ENCODE peak calls at places on chromosomes 5 and 9, in four cellular contexts. One of them, this sample, is unnamed.

GRCh38 chr5:151121095-151121494 is 36.5 kb downstream of the ANXA6 start:
- ATAC-seq in HCT116: no peak
- ATAC-seq in upper lobe of right lung: no peak
- ATAC-seq in activated CD8-positive, alpha-beta memory T cell treated with anti-CD3 and anti-CD28 coated beads, Interleukin-2, amount 10 ng/mL, durations not matched to agents 7 days and 5 days: no peak
- ATAC-seq in this sample: no peak

GRCh38 chr9:107789001-107789710 is 299.6 kb upstream of the KLF4 start:
- ATAC-seq in HCT116: no peak
- ATAC-seq in upper lobe of right lung: no peak
- ATAC-seq in activated CD8-positive, alpha-beta memory T cell treated with anti-CD3 and anti-CD28 coated beads, Interleukin-2, amount 10 ng/mL, durations not matched to agents 7 days and 5 days: no peak
- ATAC-seq in this sample: peak; percentile 22

GRCh38 chr5:44935262-44935661 is 126.5 kb downstream of the MRPS30 start:
- ATAC-seq in HCT116: peak; percentile 77
- ATAC-seq in upper lobe of right lung: no peak
- ATAC-seq in activated CD8-positive, alpha-beta memory T cell treated with anti-CD3 and anti-CD28 coated beads, Interleukin-2, amount 10 ng/mL, durations not matched to agents 7 days and 5 days: no peak
- ATAC-seq in this sample: peak; percentile 46

GRCh38 chr9:105264380-105264779 is 19.9 kb downstream of the SLC44A1 start:
- ATAC-seq in HCT116: no peak
- ATAC-seq in upper lobe of right lung: peak; percentile 51
- ATAC-seq in activated CD8-positive, alpha-beta memory T cell treated with anti-CD3 and anti-CD28 coated beads, Interleukin-2, amount 10 ng/mL, durations not matched to agents 7 days and 5 days: peak; percentile 70
- ATAC-seq in this sample: peak; percentile 95

GRCh38 chr9:70936536-70936935 is 184.9 kb downstream of the TRPM3 start:
- ATAC-seq in HCT116: no peak
- ATAC-seq in upper lobe of right lung: no peak
- ATAC-seq in activated CD8-positive, alpha-beta memory T cell treated with anti-CD3 and anti-CD28 coated beads, Interleukin-2, amount 10 ng/mL, durations not matched to agents 7 days and 5 days: no peak
- ATAC-seq in this sample: no peak

GRCh38 chr9:68785965-68786364 is 80.9 kb downstream of the PIP5K1B start:
- ATAC-seq in HCT116: no peak
- ATAC-seq in upper lobe of right lung: no peak
- ATAC-seq in activated CD8-positive, alpha-beta memory T cell treated with anti-CD3 and anti-CD28 coated beads, Interleukin-2, amount 10 ng/mL, durations not matched to agents 7 days and 5 days: no peak
- ATAC-seq in this sample: no peak

GRCh38 chr9:136305822-136306690 is 2.2 kb upstream of the CCDC187 start:
- ATAC-seq in HCT116: no peak
- ATAC-seq in upper lobe of right lung: no peak
- ATAC-seq in activated CD8-positive, alpha-beta memory T cell treated with anti-CD3 and anti-CD28 coated beads, Interleukin-2, amount 10 ng/mL, durations not matched to agents 7 days and 5 days: peak; percentile 41
- ATAC-seq in this sample: no peak

GRCh38 chr5:96226941-96227552 is 206.0 kb downstream of the PCSK1 start:
- ATAC-seq in HCT116: no peak
- ATAC-seq in upper lobe of right lung: peak; percentile 44
- ATAC-seq in activated CD8-positive, alpha-beta memory T cell treated with anti-CD3 and anti-CD28 coated beads, Interleukin-2, amount 10 ng/mL, durations not matched to agents 7 days and 5 days: no peak
- ATAC-seq in this sample: no peak

GRCh38 chr9:131872006-131872405 is 132.1 kb upstream of the RAPGEF1 start:
- ATAC-seq in HCT116: peak; percentile 62
- ATAC-seq in upper lobe of right lung: no peak
- ATAC-seq in activated CD8-positive, alpha-beta memory T cell treated with anti-CD3 and anti-CD28 coated beads, Interleukin-2, amount 10 ng/mL, durations not matched to agents 7 days and 5 days: no peak
- ATAC-seq in this sample: no peak

GRCh38 chr5:9361835-9362234 is 184.0 kb downstream of the SEMA5A start:
- ATAC-seq in HCT116: no peak
- ATAC-seq in upper lobe of right lung: peak; percentile 84
- ATAC-seq in activated CD8-positive, alpha-beta memory T cell treated with anti-CD3 and anti-CD28 coated beads, Interleukin-2, amount 10 ng/mL, durations not matched to agents 7 days and 5 days: no peak
- ATAC-seq in this sample: peak; percentile 70

GRCh38 chr5:142872795-142873194 is 102.6 kb downstream of the ARHGAP26 start:
- ATAC-seq in HCT116: peak; percentile 55
- ATAC-seq in upper lobe of right lung: peak; percentile 33
- ATAC-seq in activated CD8-positive, alpha-beta memory T cell treated with anti-CD3 and anti-CD28 coated beads, Interleukin-2, amount 10 ng/mL, durations not matched to agents 7 days and 5 days: no peak
- ATAC-seq in this sample: peak; percentile 70

GRCh38 chr5:130536726-130537125 is 628.3 kb downstream of the HINT1 start:
- ATAC-seq in HCT116: no peak
- ATAC-seq in upper lobe of right lung: no peak
- ATAC-seq in activated CD8-positive, alpha-beta memory T cell treated with anti-CD3 and anti-CD28 coated beads, Interleukin-2, amount 10 ng/mL, durations not matched to agents 7 days and 5 days: no peak
- ATAC-seq in this sample: no peak

This sample was measured in esophagus mucosa.